ENCODE peak calls at places on chromosome 9, in nine cellular contexts. I is lower lobe of right lung, S is GM23338, J is upper lobe of right lung, O is kidney, K is sigmoid colon, N is endodermal cell, L is HCT116, G is IMR-90. D is an unnamed sample.

GRCh38 chr9:72363908-72364678 is 915 bp downstream of the ZFAND5 start:
- DNase-seq in I (peak; percentile 78), S (peak; percentile 47), J (peak; percentile 86), O (peak; percentile 92), K (peak; percentile 85), N (peak; percentile 68), L (no peak), G (peak; percentile 61), D (no peak)

GRCh38 chr9:121071356-121071755 is 3.4 kb upstream of the CNTRL start:
- DNase-seq in I (no peak), S (no peak), J (no peak), O (no peak), K (no peak), N (no peak), L (no peak), G (no peak), D (no peak)

GRCh38 chr9:129507805-129508204 is 113.1 kb downstream of the C9orf50 start:
- DNase-seq in I (no peak), S (no peak), J (no peak), O (no peak), K (no peak), N (no peak), L (no peak), G (no peak), D (no peak)

GRCh38 chr9:36192196-36192595 is 1.5 kb downstream of the CLTA start:
- DNase-seq in I (no peak), S (peak; percentile 20), J (no peak), O (no peak), K (peak; percentile 18), N (no peak), L (no peak), G (peak; percentile 20), D (no peak)

GRCh38 chr9:117516676-117517632 is 102.1 kb upstream of the ASTN2 start:
- DNase-seq in I (no peak), S (no peak), J (no peak), O (no peak), K (no peak), N (no peak), L (no peak), G (no peak), D (no peak)

GRCh38 chr9:127975376-127976315 is 5.1 kb downstream of the EEIG1 start:
- DNase-seq in I (no peak), S (no peak), J (no peak), O (no peak), K (no peak), N (peak; percentile 36), L (no peak), G (no peak), D (no peak)

GRCh38 chr9:89021154-89021803 is 30.0 kb downstream of the S1PR3 start:
- DNase-seq in I (no peak), S (no peak), J (no peak), O (peak; percentile 77), K (no peak), N (no peak), L (peak; percentile 19), G (peak; percentile 94), D (peak; percentile 72)

GRCh38 chr9:79984429-79985067 is 412.8 kb downstream of the TLE4 start:
- DNase-seq in I (no peak), S (no peak), J (no peak), O (no peak), K (no peak), N (no peak), L (no peak), G (no peak), D (no peak)

GRCh38 chr9:5447337-5447736 is 3.0 kb upstream of the CD274 start:
- DNase-seq in I (no peak), S (no peak), J (no peak), O (no peak), K (no peak), N (no peak), L (no peak), G (no peak), D (no peak)

GRCh38 chr9:94983552-94983951 is 257.1 kb downstream of the AOPEP start:
- DNase-seq in I (no peak), S (no peak), J (no peak), O (no peak), K (no peak), N (no peak), L (no peak), G (no peak), D (no peak)

GRCh38 chr9:91379461-91379860 is 17.7 kb upstream of the AUH start:
- DNase-seq in I (no peak), S (no peak), J (no peak), O (no peak), K (no peak), N (no peak), L (no peak), G (no peak), D (no peak)

GRCh38 chr9:68690088-68690487 is 15.0 kb upstream of the PIP5K1B start:
- DNase-seq in I (peak; percentile 56), S (peak; percentile 41), J (peak; percentile 68), O (peak; percentile 69), K (no peak), N (peak; percentile 57), L (no peak), G (no peak), D (no peak)

GRCh38 chr9:36007309-36007708 is 29.4 kb upstream of the RECK start:
- DNase-seq in I (no peak), S (no peak), J (no peak), O (no peak), K (no peak), N (no peak), L (no peak), G (no peak), D (no peak)

GRCh38 chr9:133686642-133687575 is 50.7 kb downstream of the DBH start:
- DNase-seq in I (peak; percentile 68), S (no peak), J (peak; percentile 78), O (peak; percentile 53), K (no peak), N (no peak), L (no peak), G (no peak), D (no peak)

GRCh38 chr9:131097948-131098278 is 1.6 kb downstream of the AIF1L start:
- DNase-seq in I (no peak), S (no peak), J (no peak), O (no peak), K (no peak), N (no peak), L (no peak), G (no peak), D (no peak)

GRCh38 chr9:133421615-133422542 is at the start of gene ADAMTS13:
- DNase-seq in I (no peak), S (peak; percentile 81), J (no peak), O (no peak), K (no peak), N (peak; percentile 86), L (no peak), G (peak; percentile 15), D (no peak)

GRCh38 chr9:37412431-37413151 is 9.9 kb upstream of the GRHPR start:
- DNase-seq in I (no peak), S (no peak), J (no peak), O (no peak), K (no peak), N (peak; percentile 69), L (no peak), G (peak; percentile 29), D (no peak)

GRCh38 chr9:37410969-37411785 is 11.3 kb upstream of the GRHPR start:
- DNase-seq in I (no peak), S (peak; percentile 70), J (no peak), O (no peak), K (no peak), N (peak; percentile 81), L (no peak), G (peak; percentile 15), D (no peak)

GRCh38 chr9:37413311-37413710 is 9.2 kb upstream of the GRHPR start:
- DNase-seq in I (no peak), S (no peak), J (no peak), O (no peak), K (no peak), N (no peak), L (no peak), G (no peak), D (no peak)

GRCh38 chr9:37408933-37409710 is 13.4 kb upstream of the GRHPR start:
- DNase-seq in I (no peak), S (no peak), J (no peak), O (peak; percentile 68), K (no peak), N (no peak), L (no peak), G (no peak), D (no peak)

GRCh38 chr9:37410354-37410861 is 12.1 kb upstream of the GRHPR start:
- DNase-seq in I (no peak), S (no peak), J (no peak), O (no peak), K (no peak), N (no peak), L (no peak), G (no peak), D (no peak)
- H3K4me3 ChIP-seq in I (no peak overlapping the region), S (no peak overlapping the region), J (no peak overlapping the region), O (no peak overlapping the region), K (no peak overlapping the region), N (no peak overlapping the region), L (no peak overlapping the region), G (no peak overlapping the region), D (no peak overlapping the region)

DNA sequence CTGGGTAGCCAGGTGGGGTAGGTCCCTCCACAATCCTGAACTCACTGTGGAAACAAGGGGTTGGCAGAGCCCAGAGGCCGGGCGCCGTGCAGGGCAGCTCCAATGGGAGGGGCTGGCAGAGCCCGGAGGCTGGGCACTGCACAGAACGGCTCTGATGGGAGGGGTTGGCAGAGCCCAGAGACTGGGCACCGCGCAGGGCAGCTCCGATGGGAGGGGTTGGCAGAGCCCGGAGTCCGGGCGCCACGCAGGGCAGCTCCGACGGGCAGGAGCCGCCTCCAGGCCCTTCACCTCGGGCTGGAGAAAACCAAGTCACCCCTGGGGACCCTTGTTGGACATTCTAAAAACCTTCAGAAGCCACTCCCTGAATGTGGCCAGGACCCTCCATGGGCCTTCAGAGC is 9.3 kb downstream of the NACC2 start:
- DNase-seq in I (peak; percentile 87), S (no peak), J (peak; percentile 91), O (peak; percentile 83), K (peak; percentile 93), N (no peak), L (no peak), G (no peak), D (no peak)
- H3K27ac ChIP-seq in I (peak overlapping the region; percentile 46), S (no peak overlapping the region), J (peak overlapping the region; percentile 4), O (peak overlapping the region; percentile 51), K (peak overlapping the region; percentile 98), N (no peak overlapping the region), L (no peak overlapping the region), G (no peak overlapping the region), D (no peak overlapping the region)

DNA sequence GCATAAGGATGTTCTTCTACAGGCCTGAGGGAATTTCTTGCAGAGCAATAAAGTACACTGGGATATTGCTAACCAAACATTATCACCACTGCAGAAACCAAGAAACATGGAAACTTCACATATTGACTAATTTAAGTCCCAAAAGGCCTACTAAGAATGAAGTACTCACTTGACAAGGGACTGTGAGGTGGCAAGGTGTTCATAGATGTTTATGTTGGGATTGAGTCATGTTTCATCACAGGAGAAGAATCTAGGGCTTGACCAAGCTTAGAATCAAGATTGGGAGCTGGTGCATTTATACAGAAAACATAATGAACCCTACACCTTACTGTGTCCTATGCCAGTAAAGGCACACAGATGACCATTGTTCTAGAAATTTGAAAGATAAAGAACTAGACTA is 56.7 kb upstream of the GAS1 start:
- DNase-seq in I (no peak), S (no peak), J (no peak), O (no peak), K (no peak), N (no peak), L (no peak), G (no peak), D (no peak)
- TF ChIP-seq CTCF in I (no peak), S (no peak), J (no peak), O (no peak), K (no peak), N (no peak), L (no peak), G (no peak), D (no peak)

GRCh38 chr9:81397735-81398381 is 291.5 kb downstream of the TLE1 start:
- DNase-seq in I (no peak), S (no peak), J (no peak), O (no peak), K (no peak), N (no peak), L (no peak), G (no peak), D (no peak)
- H3K4me3 ChIP-seq in I (no peak overlapping the region), S (no peak overlapping the region), J (no peak overlapping the region), O (no peak overlapping the region), K (no peak overlapping the region), N (no peak overlapping the region), L (no peak overlapping the region), G (no peak overlapping the region), D (no peak overlapping the region)

D was measured in AG04450.